ENCODE peak calls at places on chromosomes 4 and X, in five cellular contexts. One of them, this sample, is unnamed.

GRCh38 chr4:105061136-105061696 is 85.5 kb upstream of the TET2 start:
- DNase-seq in GM06990: peak; percentile 82
- DNase-seq in CD4-positive, alpha-beta T cell: no peak
- DNase-seq in brain microvascular endothelial cell: no peak
- DNase-seq in psoas muscle: no peak
- DNase-seq in this sample: no peak

GRCh38 chrX:39262641-39263040 is 461.4 kb downstream of the MID1IP1 start:
- DNase-seq in GM06990: no peak
- DNase-seq in brain microvascular endothelial cell: no peak
- DNase-seq in CD4-positive, alpha-beta T cell: no peak
- DNase-seq in psoas muscle: no peak
- DNase-seq in this sample: no peak

GRCh38 chrX:45196701-45197100 is 4.0 kb downstream of the DIPK2B start:
- DNase-seq in psoas muscle: no peak
- DNase-seq in brain microvascular endothelial cell: peak; percentile 22
- DNase-seq in CD4-positive, alpha-beta T cell: no peak
- DNase-seq in GM06990: no peak
- DNase-seq in this sample: no peak

GRCh38 chr4:20626326-20626725 is 73.9 kb upstream of the PACRGL start:
- DNase-seq in GM06990: no peak
- DNase-seq in CD4-positive, alpha-beta T cell: no peak
- DNase-seq in brain microvascular endothelial cell: no peak
- DNase-seq in psoas muscle: no peak
- DNase-seq in this sample: no peak

GRCh38 chrX:115330498-115331138 is 41.1 kb downstream of the LUZP4 start:
- DNase-seq in GM06990: peak; percentile 34
- DNase-seq in CD4-positive, alpha-beta T cell: no peak
- DNase-seq in psoas muscle: peak; percentile 22
- DNase-seq in brain microvascular endothelial cell: peak; percentile 42
- DNase-seq in this sample: peak; percentile 50

GRCh38 chrX:130378008-130378669 is 7.3 kb downstream of the GPR119 start:
- DNase-seq in CD4-positive, alpha-beta T cell: no peak
- DNase-seq in psoas muscle: no peak
- DNase-seq in brain microvascular endothelial cell: no peak
- DNase-seq in GM06990: no peak
- DNase-seq in this sample: no peak

GRCh38 chr4:182878633-182879495 is 38.3 kb downstream of the DCTD start:
- DNase-seq in CD4-positive, alpha-beta T cell: no peak
- DNase-seq in GM06990: no peak
- DNase-seq in psoas muscle: no peak
- DNase-seq in brain microvascular endothelial cell: no peak
- DNase-seq in this sample: no peak

GRCh38 chr4:1200425-1201035 is 28.1 kb upstream of the SPON2 start:
- DNase-seq in brain microvascular endothelial cell: peak; percentile 78
- DNase-seq in GM06990: peak; percentile 32
- DNase-seq in CD4-positive, alpha-beta T cell: no peak
- DNase-seq in psoas muscle: peak; percentile 70
- DNase-seq in this sample: no peak

GRCh38 chrX:139844884-139845283 is 88.0 kb downstream of the ATP11C start:
- DNase-seq in psoas muscle: no peak
- DNase-seq in CD4-positive, alpha-beta T cell: no peak
- DNase-seq in GM06990: peak; percentile 18
- DNase-seq in brain microvascular endothelial cell: no peak
- DNase-seq in this sample: no peak

GRCh38 chr4:62402088-62402806 is 1202.1 kb downstream of the ADGRL3 start:
- DNase-seq in psoas muscle: no peak
- DNase-seq in brain microvascular endothelial cell: no peak
- DNase-seq in GM06990: no peak
- DNase-seq in CD4-positive, alpha-beta T cell: no peak
- DNase-seq in this sample: no peak

GRCh38 chrX:153775293-153775595 is 5.6 kb upstream of the SRPK3 start:
- DNase-seq in psoas muscle: no peak
- DNase-seq in GM06990: peak; percentile 4
- DNase-seq in CD4-positive, alpha-beta T cell: no peak
- DNase-seq in brain microvascular endothelial cell: no peak
- DNase-seq in this sample: peak; percentile 3

GRCh38 chr4:40763228-40763716 is 13.5 kb downstream of the NSUN7 start:
- DNase-seq in CD4-positive, alpha-beta T cell: no peak
- DNase-seq in psoas muscle: no peak
- DNase-seq in GM06990: peak; percentile 73
- DNase-seq in brain microvascular endothelial cell: peak; percentile 31
- DNase-seq in this sample: no peak

GRCh38 chr4:71186566-71187398 is 152.0 kb upstream of the SLC4A4 start:
- DNase-seq in GM06990: peak; percentile 26
- DNase-seq in brain microvascular endothelial cell: no peak
- DNase-seq in psoas muscle: peak; percentile 47
- DNase-seq in CD4-positive, alpha-beta T cell: no peak
- DNase-seq in this sample: peak; percentile 73

GRCh38 chrX:111127038-111127437 is 31.0 kb downstream of the PAK3 start:
- DNase-seq in GM06990: no peak
- DNase-seq in brain microvascular endothelial cell: no peak
- DNase-seq in CD4-positive, alpha-beta T cell: no peak
- DNase-seq in psoas muscle: no peak
- DNase-seq in this sample: no peak

GRCh38 chrX:111133389-111133788 is 37.4 kb downstream of the PAK3 start:
- DNase-seq in GM06990: no peak
- DNase-seq in psoas muscle: no peak
- DNase-seq in brain microvascular endothelial cell: no peak
- DNase-seq in CD4-positive, alpha-beta T cell: no peak
- DNase-seq in this sample: no peak

GRCh38 chrX:111129949-111130348 is 34.0 kb downstream of the PAK3 start:
- DNase-seq in brain microvascular endothelial cell: no peak
- DNase-seq in CD4-positive, alpha-beta T cell: no peak
- DNase-seq in psoas muscle: no peak
- DNase-seq in GM06990: no peak
- DNase-seq in this sample: no peak

DNA sequence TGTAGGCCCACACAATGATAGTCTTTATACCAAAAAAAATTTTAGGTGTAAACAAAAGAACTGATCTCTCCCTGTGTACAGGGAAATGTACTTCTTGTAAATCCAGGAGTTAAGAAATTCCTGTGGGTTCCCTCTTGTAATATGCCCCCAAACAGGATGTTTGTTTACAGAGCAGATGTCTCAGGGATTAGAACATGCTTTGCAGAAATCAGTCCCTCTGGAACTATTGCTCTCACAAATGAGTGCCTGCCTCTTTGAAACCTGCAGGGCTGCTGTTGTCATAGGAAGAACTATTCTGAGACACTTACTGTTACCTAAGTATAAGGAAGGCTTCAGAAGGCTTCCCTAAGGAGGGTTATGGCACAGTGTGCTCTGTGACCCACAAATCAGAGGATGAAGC is 35.6 kb downstream of the PAK3 start:
- DNase-seq in brain microvascular endothelial cell: no peak
- DNase-seq in CD4-positive, alpha-beta T cell: no peak
- DNase-seq in GM06990: no peak
- DNase-seq in psoas muscle: no peak
- DNase-seq in this sample: no peak
- TF ChIP-seq CTCF in brain microvascular endothelial cell: no peak
- TF ChIP-seq CTCF in CD4-positive, alpha-beta T cell: no peak
- TF ChIP-seq CTCF in GM06990: no peak
- TF ChIP-seq CTCF in psoas muscle: no peak
- TF ChIP-seq CTCF in this sample: no peak

DNA sequence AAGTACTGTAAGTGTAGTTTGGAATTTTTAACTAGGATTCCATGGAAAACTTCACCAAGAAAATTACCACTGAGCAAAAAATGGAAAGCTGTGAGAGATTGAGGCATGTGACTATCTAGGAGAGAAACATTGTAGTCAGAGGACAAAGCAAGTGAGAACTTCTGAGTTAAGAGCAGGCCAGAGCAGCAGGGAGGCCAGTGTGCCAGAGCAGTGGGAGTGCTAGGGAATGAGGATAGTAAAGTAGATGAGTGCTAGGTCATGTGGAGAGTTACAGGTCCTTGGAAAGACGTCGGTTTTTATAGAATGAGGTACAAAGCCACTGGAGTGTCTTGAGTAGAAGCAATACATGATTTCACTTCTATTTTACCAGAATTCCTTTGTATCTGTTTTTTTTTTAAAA is 52.7 kb upstream of the FAT4 start:
- DNase-seq in psoas muscle: no peak
- DNase-seq in GM06990: no peak
- DNase-seq in brain microvascular endothelial cell: no peak
- DNase-seq in CD4-positive, alpha-beta T cell: no peak
- DNase-seq in this sample: no peak
- TF ChIP-seq CTCF in psoas muscle: no peak
- TF ChIP-seq CTCF in GM06990: no peak
- TF ChIP-seq CTCF in brain microvascular endothelial cell: no peak
- TF ChIP-seq CTCF in CD4-positive, alpha-beta T cell: no peak
- TF ChIP-seq CTCF in this sample: no peak

GRCh38 chr4:98626350-98626749 is 32.1 kb downstream of the TSPAN5 start:
- DNase-seq in psoas muscle: no peak
- DNase-seq in CD4-positive, alpha-beta T cell: no peak
- DNase-seq in GM06990: no peak
- DNase-seq in brain microvascular endothelial cell: peak; percentile 87
- DNase-seq in this sample: no peak
- TF ChIP-seq CTCF in psoas muscle: no peak
- TF ChIP-seq CTCF in CD4-positive, alpha-beta T cell: no peak
- TF ChIP-seq CTCF in GM06990: no peak
- TF ChIP-seq CTCF in brain microvascular endothelial cell: peak; percentile 53
- TF ChIP-seq CTCF in this sample: no peak

GRCh38 chr4:108415389-108415788 is 205.0 kb upstream of the RPL34 start:
- DNase-seq in psoas muscle: no peak
- DNase-seq in GM06990: no peak
- DNase-seq in CD4-positive, alpha-beta T cell: no peak
- DNase-seq in brain microvascular endothelial cell: no peak
- DNase-seq in this sample: no peak

GRCh38 chr4:108416831-108417230 is 203.5 kb upstream of the RPL34 start:
- DNase-seq in CD4-positive, alpha-beta T cell: no peak
- DNase-seq in GM06990: no peak
- DNase-seq in brain microvascular endothelial cell: no peak
- DNase-seq in psoas muscle: no peak
- DNase-seq in this sample: no peak

DNA sequence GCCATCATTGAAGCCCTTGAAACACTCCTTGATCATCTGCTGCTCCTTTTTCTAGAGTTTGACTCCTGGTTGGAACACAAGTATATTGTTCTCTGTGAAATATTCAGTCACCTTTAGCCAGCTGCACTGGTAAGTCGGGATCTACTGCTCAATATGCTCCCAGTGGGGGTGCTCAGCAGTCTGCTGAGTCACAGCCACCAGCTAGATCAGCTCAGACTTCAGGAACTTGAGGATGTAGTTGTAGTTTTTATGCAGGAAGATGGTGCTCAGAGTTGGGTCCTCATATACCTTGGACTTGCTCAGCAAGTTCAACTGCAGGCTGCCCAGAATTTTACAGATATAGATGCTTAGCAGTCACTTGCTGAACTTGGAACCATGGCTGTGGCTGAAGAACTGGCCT is 202.5 kb upstream of the RPL34 start:
- DNase-seq in CD4-positive, alpha-beta T cell: no peak
- DNase-seq in psoas muscle: no peak
- DNase-seq in brain microvascular endothelial cell: peak; percentile 56
- DNase-seq in GM06990: no peak
- DNase-seq in this sample: no peak
- TF ChIP-seq CTCF in CD4-positive, alpha-beta T cell: no peak
- TF ChIP-seq CTCF in psoas muscle: no peak
- TF ChIP-seq CTCF in brain microvascular endothelial cell: no peak
- TF ChIP-seq CTCF in GM06990: no peak
- TF ChIP-seq CTCF in this sample: no peak

GRCh38 chr4:99047710-99048109 is 40.9 kb downstream of the ADH5 start:
- DNase-seq in psoas muscle: no peak
- DNase-seq in brain microvascular endothelial cell: no peak
- DNase-seq in GM06990: no peak
- DNase-seq in CD4-positive, alpha-beta T cell: no peak
- DNase-seq in this sample: no peak
- TF ChIP-seq CTCF in psoas muscle: no peak
- TF ChIP-seq CTCF in brain microvascular endothelial cell: no peak
- TF ChIP-seq CTCF in GM06990: no peak
- TF ChIP-seq CTCF in CD4-positive, alpha-beta T cell: no peak
- TF ChIP-seq CTCF in this sample: no peak